ENCODE peak calls at places on chromosomes 7 and 10, in six cellular contexts. L is transverse colon, O is testis, C is right lobe of liver, E is uterus, D is H1. Z is an unnamed sample.

GRCh38 chr7:77887567-77887966 is 89.0 kb downstream of the PHTF2 start:
- DNase-seq in L (no peak), O (no peak), C (no peak), E (no peak), D (no peak), Z (no peak)

GRCh38 chr10:132960071-132960472 is 17.7 kb upstream of the CFAP46 start:
- DNase-seq in L (no peak), O (no peak), C (peak), E (no peak), D (no peak), Z (no peak)

GRCh38 chr10:112261281-112261822 is 21.8 kb upstream of the TECTB start:
- DNase-seq in L (no peak), O (no peak), C (no peak), E (no peak), D (no peak), Z (no peak)

GRCh38 chr7:50632561-50633413 is 67.6 kb upstream of the DDC start:
- DNase-seq in L (peak), O (peak), C (peak), E (no peak), D (peak), Z (peak)

GRCh38 chr7:129803546-129804081 is 149.1 kb downstream of the UBE2H start:
- DNase-seq in L (no peak), O (no peak), C (no peak), E (no peak), D (no peak), Z (no peak)

GRCh38 chr7:151251328-151251925 is 2.9 kb upstream of the SMARCD3 start:
- DNase-seq in L (peak), O (peak), C (no peak), E (peak), D (no peak), Z (peak)

GRCh38 chr7:5673125-5673524 is 108.3 kb downstream of the RNF216 start:
- DNase-seq in L (no peak), O (no peak), C (no peak), E (no peak), D (no peak), Z (no peak)

GRCh38 chr7:143361552-143362125 is 874 bp downstream of the FAM131B start:
- DNase-seq in L (no peak), O (no peak), C (no peak), E (no peak), D (no peak), Z (no peak)

GRCh38 chr10:62805139-62806092 is 896 bp downstream of the ADO start:
- DNase-seq in L (peak), O (peak), C (peak), E (peak), D (no peak), Z (no peak)

GRCh38 chr10:119113805-119114732 is 10.2 kb downstream of the DENND10 start:
- DNase-seq in L (no peak), O (no peak), C (peak), E (peak), D (no peak), Z (peak)

GRCh38 chr10:89845541-89846275 is 144.3 kb downstream of the KIF20B start:
- DNase-seq in L (no peak), O (no peak), C (no peak), E (no peak), D (no peak), Z (no peak)

GRCh38 chr7:94655884-94656657 is at the start of gene SGCE:
- DNase-seq in L (peak), O (peak), C (peak), E (peak), D (peak), Z (peak)

GRCh38 chr7:94657771-94658693 is 2.1 kb upstream of the SGCE start:
- DNase-seq in L (peak), O (peak), C (peak), E (peak), D (peak), Z (peak)

GRCh38 chr7:94656658-94656924 is 658 bp upstream of the SGCE start:
- DNase-seq in L (no peak), O (no peak), C (no peak), E (no peak), D (no peak), Z (no peak)

GRCh38 chr7:94655562-94655883 is 410 bp downstream of the SGCE start:
- DNase-seq in L (no peak), O (peak), C (peak), E (peak), D (no peak), Z (no peak)

DNA sequence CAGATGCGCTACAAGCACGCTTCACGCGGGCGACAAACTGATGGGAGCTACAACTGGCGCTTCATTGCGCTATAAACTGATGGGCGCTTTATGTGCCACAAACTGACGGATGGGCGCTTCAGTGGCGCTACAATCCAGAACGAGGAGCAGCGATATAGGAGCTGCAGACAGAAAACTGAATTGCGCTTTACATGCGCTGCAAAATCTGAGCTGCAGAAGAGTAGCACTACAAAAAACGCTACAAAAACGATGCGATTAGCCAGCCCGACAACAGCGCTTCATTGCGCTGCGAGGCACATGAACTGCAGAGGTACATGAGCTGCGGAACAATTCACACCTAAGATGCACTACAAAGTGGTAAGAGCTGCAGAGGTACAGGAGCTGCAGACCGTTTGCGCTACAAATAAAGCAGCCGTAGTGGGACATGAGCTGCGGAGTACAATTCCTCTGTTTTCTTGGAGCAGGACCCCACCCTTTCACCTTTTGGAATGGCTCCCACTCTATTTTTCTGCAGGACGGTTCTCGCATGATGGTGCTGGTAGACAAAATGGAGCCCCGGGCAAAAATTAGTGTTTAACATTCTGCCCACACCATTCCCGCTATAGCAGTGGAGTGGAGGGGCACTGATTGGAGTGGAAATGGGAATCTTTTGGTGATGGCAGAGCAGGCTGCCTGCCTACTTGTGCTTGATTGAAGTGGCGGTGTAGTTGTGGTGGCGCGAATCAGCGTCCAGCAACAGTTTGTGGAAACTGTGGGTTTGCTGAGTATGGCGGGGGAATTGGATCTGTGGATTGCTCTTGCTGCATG is 1.2 kb upstream of the SGCE start:
- DNase-seq in L (no peak), O (peak), C (no peak), E (no peak), D (no peak), Z (no peak)
- TF ChIP-seq POLR2A in L (no peak), O (no peak), C (no peak), E (no peak), D (no peak), Z (no peak)

GRCh38 chr10:116553378-116553980 is 7.7 kb downstream of the PNLIP start:
- DNase-seq in L (no peak), O (no peak), C (no peak), E (no peak), D (no peak), Z (no peak)
- TF ChIP-seq POLR2A in L (no peak), O (no peak), C (no peak), E (no peak), D (no peak), Z (no peak)

DNA sequence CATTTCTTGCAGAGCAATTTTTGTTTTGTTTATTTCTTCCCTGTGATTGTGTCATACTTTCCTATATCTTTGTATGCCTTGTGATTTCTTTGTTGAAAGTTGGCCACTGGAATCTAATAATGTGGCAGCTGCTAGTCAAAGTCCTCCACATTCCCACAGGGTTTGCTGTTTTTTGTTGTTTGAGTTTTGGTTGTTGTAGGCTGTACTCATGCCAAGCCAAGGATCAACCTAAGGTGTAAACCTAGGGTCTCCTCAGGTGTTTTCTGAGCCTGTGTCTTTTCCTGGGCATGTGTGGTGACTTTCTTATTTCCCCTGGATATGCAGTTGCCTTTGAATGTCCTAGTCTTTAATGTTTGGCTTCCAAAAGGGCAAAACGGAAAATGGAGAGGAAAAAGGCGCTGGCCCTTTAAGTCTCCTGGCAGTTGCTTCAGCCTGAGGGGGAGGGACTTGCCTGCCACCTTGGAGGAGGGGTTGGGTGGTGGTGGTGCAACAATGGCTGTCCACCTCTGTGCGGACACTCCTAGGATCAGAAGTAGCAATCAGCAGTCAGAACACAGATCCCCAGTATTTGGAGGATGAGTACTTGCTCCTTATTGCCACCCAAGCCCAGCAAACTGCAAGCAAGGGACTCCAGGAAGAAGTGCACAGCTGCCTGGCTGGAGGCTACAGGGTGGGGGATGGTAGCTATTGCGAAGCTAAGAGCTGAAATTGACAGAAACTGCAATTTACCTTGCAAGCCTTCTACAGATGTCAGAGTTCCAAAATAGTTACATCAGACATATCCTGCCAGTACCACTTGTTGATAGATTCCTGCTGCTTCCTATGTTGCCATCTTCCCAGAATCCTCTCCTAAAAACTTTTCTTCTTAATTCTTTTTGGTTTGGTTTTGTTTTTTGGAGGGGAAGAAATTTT is 5.6 kb upstream of the ZNF518A start:
- DNase-seq in L (peak), O (peak), C (peak), E (no peak), D (peak), Z (peak)
- TF ChIP-seq POLR2A in L (peak), O (no peak), C (no peak), E (no peak), D (peak), Z (peak)

GRCh38 chr10:122310311-122311050 is 39.4 kb downstream of the BTBD16 start:
- DNase-seq in L (peak), O (no peak), C (peak), E (no peak), D (no peak), Z (no peak)
- TF ChIP-seq POLR2A in L (no peak), O (no peak), C (peak), E (no peak), D (no peak), Z (no peak)

GRCh38 chr7:48253020-48253419 is 81.8 kb downstream of the ABCA13 start:
- DNase-seq in L (no peak), O (no peak), C (no peak), E (no peak), D (no peak), Z (no peak)
- TF ChIP-seq POLR2A in L (no peak), O (no peak), C (no peak), E (no peak), D (no peak), Z (no peak)

DNA sequence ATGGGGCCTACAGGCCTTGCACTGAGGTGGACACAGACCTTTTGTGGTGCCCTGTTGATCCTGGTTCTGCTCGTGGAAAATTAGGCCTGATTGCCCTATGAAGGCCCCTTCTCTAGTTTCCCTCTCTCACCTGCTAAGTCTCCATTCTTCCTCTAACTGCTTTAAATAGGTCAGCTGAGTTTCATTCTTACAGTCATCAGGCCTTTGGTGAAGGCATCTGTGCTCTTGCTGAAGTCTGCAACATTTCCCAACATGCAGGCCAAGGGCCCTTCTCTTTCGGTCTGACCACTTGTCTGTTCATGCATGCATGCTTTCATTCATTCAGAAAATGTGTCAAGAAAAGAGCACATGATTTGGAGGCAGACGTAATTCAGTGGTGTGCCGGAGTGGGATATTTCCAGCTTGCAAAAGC is 244.0 kb downstream of the BUB3 start:
- DNase-seq in L (peak), O (no peak), C (no peak), E (no peak), D (no peak), Z (no peak)
- TF ChIP-seq POLR2A in L (no peak), O (no peak), C (no peak), E (no peak), D (no peak), Z (no peak)

GRCh38 chr10:127890935-127891334 is 1.8 kb downstream of the CLRN3 start:
- DNase-seq in L (no peak), O (no peak), C (no peak), E (no peak), D (no peak), Z (no peak)

GRCh38 chr10:127889605-127890195 is 3.0 kb downstream of the CLRN3 start:
- DNase-seq in L (no peak), O (no peak), C (no peak), E (no peak), D (no peak), Z (peak)

GRCh38 chr10:127896590-127896989 is 3.8 kb upstream of the CLRN3 start:
- DNase-seq in L (no peak), O (no peak), C (no peak), E (no peak), D (no peak), Z (no peak)

GRCh38 chr10:127894146-127894545 is 1.4 kb upstream of the CLRN3 start:
- DNase-seq in L (no peak), O (no peak), C (no peak), E (no peak), D (no peak), Z (no peak)

GRCh38 chr10:127892743-127893142 is at the start of gene CLRN3:
- DNase-seq in L (peak), O (no peak), C (no peak), E (no peak), D (no peak), Z (no peak)
- TF ChIP-seq POLR2A in L (peak), O (no peak), C (no peak), E (no peak), D (no peak), Z (no peak)

DNA sequence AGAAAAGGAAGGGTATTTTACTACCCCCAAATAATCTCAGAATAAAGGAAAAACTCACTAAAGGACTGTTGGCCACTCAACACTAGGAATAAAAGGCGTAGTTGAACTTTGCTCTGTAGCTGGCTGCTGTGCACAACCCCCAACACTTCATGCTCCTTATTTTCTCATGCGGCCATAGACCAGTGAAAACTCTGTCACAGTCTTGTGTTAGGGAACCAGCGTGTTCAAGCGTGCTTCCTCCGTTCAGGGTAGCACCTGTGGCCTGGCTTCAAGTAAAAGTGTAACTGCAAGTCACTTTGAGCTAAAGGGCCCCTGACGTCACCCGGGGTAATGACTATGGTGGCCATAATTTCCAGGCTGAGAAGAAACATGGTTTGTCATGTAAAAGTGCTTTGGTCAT is 27.0 kb downstream of the BLNK start:
- DNase-seq in L (peak), O (no peak), C (no peak), E (no peak), D (no peak), Z (no peak)
- TF ChIP-seq POLR2A in L (no peak), O (no peak), C (no peak), E (no peak), D (no peak), Z (no peak)

Z was measured in H54.